ENCODE peak calls at places on chromosomes 12 and 14, in four cellular contexts. M, C, U and F are unnamed samples. For H3K4me1, the result is how much of the 10 kb centered on the place peaks cover.

GRCh38 chr12:129127771-129128170 is 274.5 kb downstream of the GLT1D1 start:
- DNase-seq in M (no peak), U (no peak), C (no peak), F (no peak)

GRCh38 chr14:60094306-60094897 is 2.7 kb downstream of the PCNX4 start:
- DNase-seq in U (no peak), C (no peak), M (peak), F (no peak)

GRCh38 chr14:94394594-94395305 is 6.3 kb upstream of the SERPINA1 start:
- DNase-seq in C (peak), U (no peak), M (peak), F (no peak)

GRCh38 chr12:120944645-120945217 is 33.6 kb upstream of the HNF1A start:
- DNase-seq in C (peak), U (no peak), M (peak), F (peak)

GRCh38 chr12:42990387-42990786 is 400.8 kb upstream of the PRICKLE1 start:
- DNase-seq in M (no peak), U (no peak), C (no peak), F (no peak)

GRCh38 chr14:24984846-24985589 is 64.9 kb downstream of the STXBP6 start:
- DNase-seq in C (no peak), U (no peak), M (no peak), F (no peak)

GRCh38 chr14:54343276-54344121 is 53.3 kb upstream of the CDKN3 start:
- DNase-seq in C (no peak), U (no peak), M (peak), F (no peak)

GRCh38 chr12:45130881-45131281 is 80.0 kb upstream of the DBX2 start:
- DNase-seq in C (no peak), U (peak), M (peak), F (no peak)

GRCh38 chr12:48061943-48062719 is 43.7 kb downstream of the SENP1 start:
- DNase-seq in M (peak), U (no peak), C (no peak), F (no peak)

GRCh38 chr12:68530965-68531364 is 79.7 kb upstream of the RAP1B start:
- DNase-seq in M (peak), C (peak), U (no peak), F (no peak)

GRCh38 chr12:1474059-1474537 is 120.3 kb downstream of the FBXL14 start:
- DNase-seq in U (no peak), C (no peak), M (peak), F (no peak)

GRCh38 chr12:6753772-6754356 is 923 bp upstream of the MLF2 start:
- DNase-seq in C (peak), M (no peak), U (no peak), F (no peak)

GRCh38 chr12:20527396-20528154 is 159.2 kb downstream of the PDE3A start:
- DNase-seq in U (no peak), M (peak), C (no peak), F (no peak)

GRCh38 chr12:65277994-65278575 is 398 bp upstream of the MSRB3 start:
- DNase-seq in U (no peak), M (no peak), C (peak), F (no peak)

GRCh38 chr12:119154435-119154818 is 24.3 kb upstream of the HSPB8 start:
- DNase-seq in M (no peak), U (no peak), C (no peak), F (no peak)

GRCh38 chr14:90400904-90401561 is 4.2 kb downstream of the CALM1 start:
- DNase-seq in U (no peak), M (no peak), C (no peak), F (no peak)
- H3K27ac ChIP-seq in U (no peak), M (no peak), C (peak), F (no peak)

GRCh38 chr14:103273847-103274615 is 60.0 kb upstream of the EIF5 start:
- DNase-seq in U (no peak), M (no peak), C (peak), F (no peak)
- H3K4me3 ChIP-seq in U (peak), M (no peak), C (peak), F (peak)

DNA sequence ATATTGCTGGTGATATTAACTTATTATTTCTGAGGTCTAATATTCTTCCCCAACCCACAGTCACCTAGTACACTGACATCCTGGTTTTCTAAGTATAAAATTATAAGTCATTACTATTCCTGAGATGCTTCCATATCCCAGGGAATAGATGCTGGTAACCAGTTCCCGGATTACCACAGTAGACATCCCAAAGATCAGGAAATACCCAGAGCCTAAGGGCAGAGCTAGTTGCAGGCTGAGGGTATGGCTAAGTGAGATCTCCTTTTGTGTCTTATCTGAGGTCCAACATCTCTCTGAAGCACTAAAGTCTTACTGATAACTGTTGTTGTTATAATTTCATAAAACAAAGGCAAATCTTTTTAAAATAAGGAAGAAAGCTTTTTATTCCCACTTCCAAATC is 15.8 kb upstream of the GRIP1 start:
- DNase-seq in U (no peak), M (no peak), C (no peak), F (no peak)
- H3K4me1 ChIP-seq in U (under half), M (under half), C (under half), F (under half)

DNA sequence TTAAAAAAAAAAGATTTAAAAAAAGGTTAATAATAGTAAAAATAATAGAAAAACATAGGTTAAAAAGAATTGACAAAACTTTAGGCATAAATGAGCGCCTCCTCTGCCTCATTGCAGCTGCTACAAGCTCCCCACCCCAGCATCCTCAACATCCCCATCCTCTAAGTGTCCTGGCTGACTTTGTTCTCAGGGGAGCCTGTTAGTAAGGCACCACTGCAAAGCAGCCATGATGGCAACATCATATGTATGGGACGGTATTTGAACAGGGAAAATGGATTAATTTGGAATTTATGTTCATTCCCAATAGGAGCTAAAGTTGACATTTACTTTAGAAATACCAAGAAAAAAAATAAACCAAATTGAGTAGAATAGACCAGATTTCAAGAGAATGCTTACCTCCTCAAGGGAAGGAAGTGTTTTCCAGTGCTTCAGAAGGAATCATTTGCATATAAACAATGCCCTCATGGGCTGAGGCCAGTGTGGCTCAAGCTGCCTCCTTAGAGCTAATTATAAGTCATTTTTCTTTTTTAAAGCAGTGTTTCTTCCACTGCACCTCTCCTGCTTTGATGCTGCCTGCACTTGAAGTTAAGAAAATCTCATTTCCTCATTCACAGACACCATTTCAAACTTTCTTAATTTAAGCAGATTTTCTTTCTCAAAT is 59.6 kb downstream of the DACT1 start:
- DNase-seq in U (no peak), C (no peak), M (no peak), F (no peak)
- H3K27ac ChIP-seq in U (no peak), C (no peak), M (no peak), F (no peak)